ENCODE peak calls at places on chromosomes 16 and 17, in six cellular contexts. H is K562, D is HepG2, J is H1, N is SK-N-SH, A is GM12878. G is an unnamed sample.

GRCh38 chr16:86549076-86549892 is 5.8 kb downstream of the MTHFSD start:
- DNase-seq in H (no peak), D (no peak), J (no peak), N (no peak), A (no peak), G (no peak)

GRCh38 chr17:2347805-2348685 is 10.7 kb downstream of the SGSM2 start:
- DNase-seq in H (no peak), D (peak), J (peak), N (no peak), A (no peak), G (no peak)

GRCh38 chr17:11608396-11608795 is 10.1 kb downstream of the DNAH9 start:
- DNase-seq in H (peak), D (peak), J (no peak), N (peak), A (no peak), G (no peak)

GRCh38 chr17:48439875-48440505 is 10.0 kb upstream of the SKAP1 start:
- DNase-seq in H (peak), D (no peak), J (no peak), N (no peak), A (no peak), G (no peak)

GRCh38 chr16:15605869-15606520 is 37.0 kb downstream of the MARF1 start:
- DNase-seq in H (no peak), D (no peak), J (no peak), N (no peak), A (no peak), G (no peak)

GRCh38 chr16:962366-962765 is 8.4 kb downstream of the LMF1 start:
- DNase-seq in H (no peak), D (no peak), J (no peak), N (no peak), A (no peak), G (no peak)

GRCh38 chr17:72560303-72561247 is 439.8 kb downstream of the SOX9 start:
- DNase-seq in H (peak), D (peak), J (no peak), N (peak), A (no peak), G (peak)

GRCh38 chr16:57893559-57894389 is 77.2 kb downstream of the CNGB1 start:
- DNase-seq in H (no peak), D (peak), J (no peak), N (no peak), A (no peak), G (no peak)

GRCh38 chr17:38735161-38735997 is 5.2 kb downstream of the CISD3 start:
- DNase-seq in H (peak), D (peak), J (no peak), N (peak), A (no peak), G (peak)

GRCh38 chr16:57262841-57263584 is 18.0 kb downstream of the ARL2BP start:
- DNase-seq in H (no peak), D (no peak), J (no peak), N (peak), A (no peak), G (no peak)

GRCh38 chr17:48907713-48908046 is 527 bp upstream of the UBE2Z start:
- DNase-seq in H (no peak), D (no peak), J (no peak), N (no peak), A (no peak), G (no peak)

GRCh38 chr16:3536851-3537250 is 36.0 kb downstream of the CLUAP1 start:
- DNase-seq in H (no peak), D (no peak), J (no peak), N (no peak), A (no peak), G (no peak)

GRCh38 chr16:23072084-23072599 is 77.1 kb downstream of the USP31 start:
- DNase-seq in H (no peak), D (no peak), J (no peak), N (peak), A (no peak), G (no peak)

GRCh38 chr17:8315740-8316217 is 5.7 kb downstream of the ARHGEF15 start:
- DNase-seq in H (no peak), D (no peak), J (no peak), N (peak), A (no peak), G (no peak)

GRCh38 chr16:5448798-5449197 is 351.2 kb upstream of the EEF2KMT start:
- DNase-seq in H (no peak), D (no peak), J (no peak), N (no peak), A (no peak), G (no peak)
- TF ChIP-seq TAF1 in H (no peak), D (no peak), J (no peak), N (no peak), A (no peak), G (no peak)

DNA sequence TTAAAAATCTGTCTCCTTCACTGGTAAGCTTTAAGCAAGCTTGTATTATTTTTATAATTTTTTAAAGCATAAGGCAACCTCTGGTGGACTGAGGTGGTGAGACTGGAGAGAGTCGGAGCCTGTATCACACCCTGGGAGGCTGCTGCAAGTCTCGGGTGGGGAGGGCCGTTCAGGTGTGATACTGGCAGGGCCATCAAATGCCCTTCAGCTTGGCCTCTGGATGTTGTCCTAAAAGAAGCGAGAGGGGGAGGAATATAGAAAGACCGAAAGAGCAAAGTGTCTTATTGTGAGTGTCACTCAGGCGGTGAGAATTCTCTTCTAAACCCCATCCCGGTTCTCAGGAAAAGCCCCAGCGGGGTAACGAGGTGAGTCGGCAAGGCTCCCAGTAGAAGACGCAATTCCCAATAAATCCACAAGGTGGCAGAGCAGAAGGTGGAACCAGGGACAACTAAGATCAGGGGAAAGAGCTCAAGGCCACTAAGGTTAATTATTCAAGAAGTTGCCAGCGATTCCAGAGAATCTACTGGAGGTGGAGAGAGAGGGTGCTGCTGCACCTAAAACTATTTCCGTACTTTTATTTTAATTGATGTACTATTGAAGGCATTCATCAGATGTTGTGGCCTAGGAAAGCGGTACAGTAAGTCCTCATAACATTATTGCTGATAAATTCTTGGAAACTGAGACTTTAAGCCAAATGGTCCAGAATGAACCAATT is 14.1 kb downstream of the C17orf67 start:
- DNase-seq in H (peak), D (peak), J (peak), N (peak), A (peak), G (peak)
- TF ChIP-seq TAF1 in H (no peak), D (no peak), J (no peak), N (no peak), A (no peak), G (no peak)

GRCh38 chr17:45428954-45429337 is 3.7 kb downstream of the ARHGAP27 start:
- DNase-seq in H (no peak), D (no peak), J (no peak), N (no peak), A (no peak), G (no peak)
- TF ChIP-seq TAF1 in H (no peak), D (no peak), J (no peak), N (no peak), A (no peak), G (no peak)

GRCh38 chr17:61250335-61250890 is 149.2 kb upstream of the TBX2 start:
- DNase-seq in H (no peak), D (no peak), J (no peak), N (no peak), A (no peak), G (no peak)

GRCh38 chr17:61249649-61250301 is 149.9 kb upstream of the TBX2 start:
- DNase-seq in H (no peak), D (no peak), J (no peak), N (no peak), A (no peak), G (no peak)

GRCh38 chr17:61253937-61254677 is 145.5 kb upstream of the TBX2 start:
- DNase-seq in H (no peak), D (no peak), J (no peak), N (no peak), A (no peak), G (no peak)

GRCh38 chr17:61253293-61253801 is 146.3 kb upstream of the TBX2 start:
- DNase-seq in H (no peak), D (no peak), J (no peak), N (no peak), A (no peak), G (no peak)

DNA sequence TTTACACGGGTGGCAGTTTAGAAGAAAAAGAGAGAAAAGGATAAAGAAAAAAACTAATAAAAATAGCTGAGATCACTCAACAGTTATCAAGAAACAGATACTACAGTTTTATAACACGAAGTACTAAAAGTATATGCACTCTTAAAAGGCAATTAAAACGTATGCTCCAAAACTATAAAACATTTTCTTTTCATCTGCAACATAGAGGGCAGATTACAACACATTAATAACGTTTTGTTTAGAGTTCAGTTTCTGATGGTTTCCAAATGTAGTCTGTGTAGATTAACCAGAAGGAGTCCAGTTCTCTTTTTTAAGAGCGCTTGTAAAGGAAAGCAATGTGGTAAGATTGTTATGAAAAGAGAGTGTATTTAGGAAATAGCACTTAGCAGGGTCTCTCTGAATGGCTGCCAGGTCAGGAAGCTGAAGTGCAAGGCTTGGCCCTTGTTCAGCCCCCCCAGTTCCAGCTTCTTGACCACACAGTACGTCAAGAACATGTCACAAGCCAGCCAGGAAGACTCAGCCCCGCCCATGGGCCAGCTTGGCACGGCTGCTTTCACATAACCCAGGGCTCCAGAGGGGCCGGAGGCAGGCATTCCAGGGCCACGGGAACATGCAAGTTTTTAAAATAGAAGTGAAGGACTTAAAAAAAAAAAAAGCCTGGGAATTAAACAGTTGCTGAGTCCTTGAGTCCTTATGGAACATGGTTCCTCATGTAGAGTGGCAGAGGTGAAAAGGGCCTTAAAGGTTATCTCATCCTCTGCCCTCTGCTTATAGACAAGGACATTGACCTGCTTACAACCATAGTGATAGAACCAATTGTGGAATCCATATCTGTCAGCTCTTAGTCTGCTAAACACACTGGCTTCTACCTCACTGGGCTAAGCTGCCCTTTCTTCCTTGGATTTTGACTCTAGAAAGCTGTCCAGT is 147.4 kb upstream of the TBX2 start:
- DNase-seq in H (no peak), D (no peak), J (no peak), N (peak), A (no peak), G (no peak)
- TF ChIP-seq TAF1 in H (no peak), D (no peak), J (no peak), N (peak), A (no peak), G (no peak)